ENCODE peak calls at places on chromosomes 4 and X, in six cellular contexts. Z is hepatocyte, A is fibroblast of pulmonary artery, T is aorta, B is PC-9, N is pancreas. Y is an unnamed sample.

GRCh38 chr4:182604953-182605352 is 312.2 kb downstream of the DCTD start:
- DNase-seq in B (no peak), N (no peak), A (peak), T (no peak), Z (no peak), Y (no peak)

GRCh38 chrX:69109706-69110635 is 55.3 kb downstream of the PJA1 start:
- DNase-seq in Z (peak), N (peak), A (no peak), B (peak), T (no peak), Y (peak)

GRCh38 chr4:183140911-183141320 is 41.9 kb downstream of the WWC2 start:
- DNase-seq in Z (no peak), A (peak), T (no peak), B (no peak), N (no peak), Y (peak)

GRCh38 chr4:186068581-186069402 is at the start of gene TLR3:
- DNase-seq in T (no peak), N (no peak), A (peak), Z (no peak), B (no peak), Y (peak)

GRCh38 chrX:40945366-40945713 is 139.9 kb upstream of the USP9X start:
- DNase-seq in N (no peak), A (peak), Z (peak), T (no peak), B (peak), Y (peak)

GRCh38 chrX:105191878-105192277 is 28.6 kb downstream of the TEX13A start:
- DNase-seq in N (no peak), B (no peak), A (peak), Z (peak), T (no peak), Y (no peak)

GRCh38 chr4:9964884-9965283 is 56.4 kb downstream of the SLC2A9 start:
- DNase-seq in T (no peak), Z (no peak), N (no peak), B (no peak), A (peak), Y (no peak)

GRCh38 chrX:88982183-88982582 is 235.2 kb downstream of the CPXCR1 start:
- DNase-seq in Z (no peak), N (no peak), B (no peak), A (no peak), T (no peak), Y (no peak)

GRCh38 chr4:87971866-87972265 is 3.6 kb upstream of the SPP1 start:
- DNase-seq in B (no peak), A (no peak), N (no peak), T (no peak), Z (no peak), Y (no peak)

GRCh38 chr4:89129080-89129640 is 17.8 kb downstream of the TIGD2 start:
- DNase-seq in T (no peak), Z (no peak), N (no peak), B (no peak), A (peak), Y (peak)

GRCh38 chr4:73450398-73451004 is 14.5 kb downstream of the AFP start:
- DNase-seq in B (no peak), A (peak), T (peak), Z (peak), N (no peak), Y (peak)

DNA sequence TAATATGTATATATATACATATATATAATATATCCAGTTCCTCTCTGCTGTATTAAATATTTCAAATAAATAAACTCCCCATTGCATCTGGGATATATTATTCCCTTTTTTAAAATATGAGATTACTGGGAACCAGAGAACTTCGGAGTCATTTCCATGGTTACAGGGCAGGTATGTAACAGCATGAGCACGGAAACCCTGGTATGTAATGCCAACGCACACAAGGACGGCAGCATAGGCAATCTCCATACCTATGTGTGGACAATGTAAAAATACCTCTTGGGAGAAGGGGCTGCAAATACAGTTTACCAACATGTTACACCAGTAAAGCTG is 62.8 kb downstream of the NUDT10 start:
- DNase-seq in T (no peak), Z (no peak), N (no peak), B (no peak), A (no peak), Y (no peak)
- H3K4me3 ChIP-seq in T (peak), Z (no peak), N (peak), B (no peak), A (no peak), Y (no peak)

DNA sequence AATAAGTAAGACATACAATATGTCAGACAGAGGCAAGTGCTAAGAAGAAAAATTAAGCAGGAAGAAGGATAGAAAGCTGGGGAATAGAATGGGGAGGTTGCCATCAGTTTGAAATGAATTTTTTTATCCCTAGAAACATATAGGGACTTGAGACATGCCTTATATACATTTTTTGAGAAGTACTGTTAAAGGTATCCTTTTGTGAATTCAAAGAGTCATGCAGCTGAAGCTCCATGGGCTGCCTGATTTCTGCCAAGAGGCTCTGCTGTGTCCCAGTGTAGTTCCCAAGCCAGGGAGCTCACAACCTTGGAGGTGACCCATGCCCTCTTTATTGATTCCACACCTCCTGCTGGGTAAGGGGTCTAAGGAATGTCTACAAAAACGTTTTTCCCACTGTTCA is 564.6 kb upstream of the DIPK2B start:
- DNase-seq in B (no peak), N (no peak), A (no peak), Z (no peak), T (no peak), Y (no peak)
- H3K4me3 ChIP-seq in B (no peak), N (no peak), A (no peak), Z (no peak), T (no peak), Y (peak)

DNA sequence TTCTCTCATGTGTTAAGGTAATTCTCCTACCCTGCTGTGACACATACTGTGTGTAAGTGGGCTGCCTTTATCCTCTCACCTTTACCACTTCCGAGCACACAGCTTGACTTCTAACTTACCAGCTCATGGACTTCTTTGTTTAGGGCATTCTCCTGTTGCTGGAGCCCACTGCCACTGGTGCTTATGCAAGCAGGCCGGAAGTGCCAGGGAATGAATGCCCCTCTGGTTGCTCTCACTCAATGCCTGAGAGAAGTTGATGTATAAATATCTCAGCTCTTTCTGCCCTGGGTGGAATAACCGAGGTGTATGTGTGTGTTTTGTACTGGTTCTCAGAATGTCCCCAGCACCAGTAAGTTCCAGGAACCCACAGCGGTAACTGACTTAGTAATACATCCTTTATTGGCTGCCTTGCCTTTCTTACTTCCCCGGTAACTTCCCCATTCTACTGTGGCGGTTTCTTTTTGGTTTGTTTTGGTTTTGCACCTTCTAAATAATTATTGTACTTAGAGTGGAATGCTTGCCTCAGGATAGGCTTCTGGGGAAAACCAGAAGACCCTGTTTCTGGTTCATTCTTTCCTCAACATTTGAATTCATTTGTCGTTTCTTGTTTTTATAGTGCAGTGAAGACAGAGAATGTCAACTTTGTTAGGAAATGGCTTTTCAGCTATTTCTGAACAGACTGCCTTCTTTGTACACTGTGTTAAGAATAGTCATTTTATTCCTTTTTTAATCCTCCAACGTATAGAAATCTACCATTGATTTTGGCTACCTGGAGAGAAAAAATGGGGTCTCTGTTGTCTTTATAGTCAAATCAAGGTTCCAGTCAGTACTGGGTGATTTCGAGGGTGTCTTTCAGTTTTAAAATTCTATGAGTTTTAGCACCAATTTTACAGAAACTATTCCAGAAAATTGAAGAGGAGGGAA is 45.4 kb downstream of the CXorf58 start:
- DNase-seq in Z (no peak), T (no peak), B (no peak), N (no peak), A (no peak), Y (no peak)
- H3K4me3 ChIP-seq in Z (no peak), T (no peak), B (no peak), N (no peak), A (no peak), Y (no peak)

GRCh38 chrX:52995974-52996304 is 37.6 kb upstream of the FAM156A start:
- DNase-seq in B (no peak), N (no peak), A (no peak), T (no peak), Z (no peak), Y (no peak)
- H3K4me3 ChIP-seq in B (peak), N (peak), A (peak), T (no peak), Z (no peak), Y (peak)

GRCh38 chr4:184644553-184645307 is 4.5 kb downstream of the CASP3 start:
- DNase-seq in T (no peak), Z (no peak), N (no peak), B (no peak), A (peak), Y (no peak)

GRCh38 chr4:184643726-184644125 is 5.5 kb downstream of the CASP3 start:
- DNase-seq in T (no peak), A (no peak), B (no peak), Z (no peak), N (no peak), Y (no peak)

GRCh38 chr4:184648220-184649025 is 824 bp downstream of the CASP3 start:
- DNase-seq in N (peak), A (peak), T (peak), B (peak), Z (peak), Y (peak)

GRCh38 chr4:184647391-184648101 is 1.7 kb downstream of the CASP3 start:
- DNase-seq in B (no peak), Z (no peak), T (no peak), N (no peak), A (peak), Y (peak)

DNA sequence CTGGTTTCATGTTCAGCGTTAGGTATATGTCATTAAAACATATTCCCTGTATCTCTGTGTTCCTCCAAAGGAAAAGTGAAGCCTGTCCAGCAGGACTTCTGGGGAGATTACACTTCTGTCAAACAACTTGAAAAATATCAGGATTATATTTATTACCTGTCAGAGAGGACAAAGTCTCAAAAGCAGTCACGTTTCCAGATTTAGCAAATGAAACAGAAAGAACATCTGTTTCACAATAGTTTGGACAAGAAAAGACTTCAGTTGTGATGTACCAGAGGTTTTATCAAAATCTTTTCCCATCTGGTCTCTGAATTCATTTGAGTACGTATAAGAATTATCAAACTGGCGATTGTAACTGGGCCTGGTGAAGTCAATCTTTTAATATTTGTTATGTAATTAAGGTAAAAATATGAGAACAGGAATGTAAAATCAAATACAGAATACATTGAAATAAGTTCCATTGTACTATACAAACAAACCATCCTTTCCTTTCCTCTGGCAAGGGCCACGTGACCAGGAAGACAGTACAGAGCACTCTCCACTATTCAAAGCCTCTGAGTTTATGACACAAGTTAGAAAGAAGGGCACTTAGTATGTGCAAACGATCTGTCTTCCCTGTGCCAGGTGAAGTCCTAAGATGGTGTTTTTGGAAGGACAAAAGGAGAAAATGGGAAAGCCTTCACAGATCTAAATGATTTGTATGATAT is 3.2 kb downstream of the CASP3 start:
- DNase-seq in T (no peak), N (no peak), A (no peak), Z (no peak), B (no peak), Y (no peak)
- H3K4me3 ChIP-seq in T (no peak), N (no peak), A (no peak), Z (no peak), B (no peak), Y (no peak)

GRCh38 chrX:24154490-24155034 is 5.0 kb downstream of the ZFX start:
- DNase-seq in N (no peak), A (no peak), B (no peak), T (no peak), Z (no peak), Y (peak)

GRCh38 chrX:24153796-24154189 is 4.3 kb downstream of the ZFX start:
- DNase-seq in Z (no peak), T (no peak), B (peak), A (no peak), N (no peak), Y (no peak)

GRCh38 chrX:24153175-24153795 is 3.8 kb downstream of the ZFX start:
- DNase-seq in B (peak), N (no peak), T (no peak), Z (peak), A (no peak), Y (no peak)

GRCh38 chrX:24156177-24156576 is 6.6 kb downstream of the ZFX start:
- DNase-seq in T (no peak), Z (no peak), B (no peak), N (no peak), A (no peak), Y (no peak)

GRCh38 chrX:24158881-24159280 is 9.4 kb downstream of the ZFX start:
- DNase-seq in A (no peak), Z (no peak), N (no peak), T (no peak), B (no peak), Y (no peak)
- H3K4me3 ChIP-seq in A (no peak), Z (no peak), N (no peak), T (no peak), B (no peak), Y (no peak)

GRCh38 chr4:142406051-142406549 is 440.0 kb downstream of the INPP4B start:
- DNase-seq in T (no peak), N (no peak), B (peak), Z (peak), A (peak), Y (peak)

GRCh38 chr4:142402925-142403324 is 443.2 kb downstream of the INPP4B start:
- DNase-seq in N (no peak), Z (no peak), B (peak), T (no peak), A (peak), Y (peak)

GRCh38 chr4:142404191-142404611 is 441.9 kb downstream of the INPP4B start:
- DNase-seq in Z (no peak), A (peak), B (no peak), N (no peak), T (peak), Y (peak)

GRCh38 chr4:142405021-142405991 is 440.8 kb downstream of the INPP4B start:
- DNase-seq in A (peak), Z (peak), B (no peak), N (no peak), T (peak), Y (peak)

GRCh38 chr4:142402156-142402555 is 443.9 kb downstream of the INPP4B start:
- DNase-seq in B (no peak), Z (no peak), N (no peak), A (no peak), T (no peak), Y (peak)
- H3K4me3 ChIP-seq in B (no peak), Z (no peak), N (no peak), A (no peak), T (no peak), Y (peak)

DNA sequence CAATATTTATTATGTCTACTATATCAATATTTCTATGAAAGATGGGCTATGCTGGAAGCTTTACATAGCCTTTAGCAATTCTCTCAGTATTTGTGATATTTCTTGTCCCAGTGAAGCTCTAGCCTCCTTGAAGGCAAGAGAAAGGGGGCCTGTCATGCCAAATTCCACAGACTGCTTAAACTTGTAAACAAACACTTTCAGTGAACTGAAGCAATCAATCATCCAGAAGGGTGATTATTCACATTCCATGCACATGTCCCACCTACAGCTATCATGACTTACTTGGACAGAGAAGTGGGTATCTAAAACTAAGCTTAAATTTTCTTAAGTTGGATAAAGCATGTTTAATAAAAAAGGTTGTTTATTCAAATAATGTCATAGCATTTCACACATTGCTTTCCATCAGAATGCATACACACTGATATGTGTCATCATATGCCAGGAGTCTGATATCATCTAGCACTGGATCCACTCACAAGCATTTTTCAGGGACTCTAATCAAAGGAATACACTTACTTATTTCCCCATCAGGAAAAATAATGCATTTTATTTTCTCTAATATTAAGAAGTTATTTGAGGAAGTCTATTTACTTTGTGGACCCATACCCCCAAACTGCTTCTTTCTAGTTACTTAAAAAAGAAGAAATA is 1.2 kb upstream of the FSTL5 start:
- DNase-seq in Z (no peak), T (no peak), A (no peak), N (no peak), B (peak), Y (no peak)
- H3K4me3 ChIP-seq in Z (peak), T (no peak), A (no peak), N (no peak), B (peak), Y (no peak)